ENCODE peak calls at places on chromosomes 5 and 9, in nine cellular contexts. I, T, S, U, Y, N, P, D and F are unnamed samples.

GRCh38 chr9:16106211-16106610 is 553.4 kb downstream of the CCDC171 start:
- DNase-seq in I (no peak), T (no peak), S (no peak), U (no peak), Y (no peak), N (no peak), P (no peak), D (no peak), F (no peak)

GRCh38 chr5:2656186-2656585 is 95.3 kb downstream of the IRX2 start:
- DNase-seq in I (peak; percentile 32), T (no peak), S (no peak), U (no peak), Y (no peak), N (no peak), P (no peak), D (peak; percentile 62), F (no peak)

GRCh38 chr5:17317499-17317898 is 100.1 kb downstream of the BASP1 start:
- DNase-seq in I (no peak), T (no peak), S (no peak), U (no peak), Y (no peak), N (no peak), P (no peak), D (no peak), F (no peak)

GRCh38 chr9:33445389-33445881 is 2.0 kb downstream of the AQP3 start:
- DNase-seq in I (no peak), T (no peak), S (peak; percentile 60), U (no peak), Y (peak; percentile 29), N (no peak), P (no peak), D (no peak), F (no peak)

GRCh38 chr5:91038180-91038808 is 344.8 kb downstream of the ARRDC3 start:
- DNase-seq in I (no peak), T (no peak), S (no peak), U (no peak), Y (no peak), N (no peak), P (no peak), D (no peak), F (no peak)

GRCh38 chr9:83430681-83431080 is 107.5 kb downstream of the FRMD3 start:
- DNase-seq in I (no peak), T (no peak), S (no peak), U (no peak), Y (no peak), N (no peak), P (no peak), D (peak; percentile 45), F (no peak)

GRCh38 chr5:93151896-93152295 is 429.1 kb downstream of the NR2F1-AS1 start:
- DNase-seq in I (peak; percentile 38), T (no peak), S (no peak), U (no peak), Y (no peak), N (no peak), P (no peak), D (no peak), F (no peak)

GRCh38 chr5:151359391-151359790 is 12.0 kb upstream of the SLC36A2 start:
- DNase-seq in I (no peak), T (no peak), S (no peak), U (no peak), Y (no peak), N (no peak), P (no peak), D (no peak), F (no peak)

GRCh38 chr5:81819556-81820314 is 68.8 kb upstream of the SSBP2 start:
- DNase-seq in I (peak; percentile 62), T (no peak), S (no peak), U (no peak), Y (peak; percentile 74), N (no peak), P (no peak), D (peak; percentile 15), F (no peak)